ENCODE peak calls at places on chromosomes 6 and 20, in nine cellular contexts. One of them, this sample, is unnamed.

GRCh38 chr6:106128981-106129761 is 43.0 kb downstream of the PRDM1 start:
- DNase-seq in DND-41: no peak
- DNase-seq in fibroblast of lung: peak; percentile 76
- DNase-seq in H1: no peak
- DNase-seq in IMR-90: peak; percentile 84
- DNase-seq in K562: no peak
- DNase-seq in PC-9: peak; percentile 98
- DNase-seq in hepatocyte: peak; percentile 44
- DNase-seq in HCT116: no peak
- DNase-seq in this sample: no peak

GRCh38 chr6:134352786-134353480 is 35.0 kb upstream of the SGK1 start:
- DNase-seq in DND-41: peak; percentile 20
- DNase-seq in HCT116: no peak
- DNase-seq in IMR-90: peak; percentile 93
- DNase-seq in fibroblast of lung: peak; percentile 73
- DNase-seq in K562: no peak
- DNase-seq in PC-9: peak; percentile 33
- DNase-seq in hepatocyte: no peak
- DNase-seq in H1: no peak
- DNase-seq in this sample: peak; percentile 9

GRCh38 chr6:111725446-111726112 is 119.9 kb upstream of the TRAF3IP2 start:
- DNase-seq in K562: no peak
- DNase-seq in HCT116: no peak
- DNase-seq in DND-41: no peak
- DNase-seq in IMR-90: peak; percentile 32
- DNase-seq in H1: no peak
- DNase-seq in fibroblast of lung: no peak
- DNase-seq in PC-9: no peak
- DNase-seq in hepatocyte: no peak
- DNase-seq in this sample: no peak

GRCh38 chr20:47950103-47950502 is 164.8 kb upstream of the SULF2 start:
- DNase-seq in hepatocyte: peak; percentile 35
- DNase-seq in DND-41: peak; percentile 16
- DNase-seq in K562: peak; percentile 17
- DNase-seq in IMR-90: no peak
- DNase-seq in HCT116: no peak
- DNase-seq in H1: no peak
- DNase-seq in PC-9: peak; percentile 98
- DNase-seq in fibroblast of lung: no peak
- DNase-seq in this sample: no peak

GRCh38 chr6:165920896-165921671 is 246.6 kb downstream of the TBXT start:
- DNase-seq in hepatocyte: no peak
- DNase-seq in PC-9: no peak
- DNase-seq in fibroblast of lung: no peak
- DNase-seq in DND-41: no peak
- DNase-seq in H1: no peak
- DNase-seq in HCT116: no peak
- DNase-seq in K562: no peak
- DNase-seq in IMR-90: peak; percentile 72
- DNase-seq in this sample: no peak

GRCh38 chr6:13012271-13012670 is 295.7 kb downstream of the PHACTR1 start:
- DNase-seq in DND-41: no peak
- DNase-seq in H1: no peak
- DNase-seq in fibroblast of lung: no peak
- DNase-seq in HCT116: no peak
- DNase-seq in IMR-90: no peak
- DNase-seq in hepatocyte: no peak
- DNase-seq in K562: no peak
- DNase-seq in PC-9: peak; percentile 86
- DNase-seq in this sample: no peak

GRCh38 chr6:157300436-157300835 is 22.9 kb downstream of the TMEM242 start:
- DNase-seq in fibroblast of lung: no peak
- DNase-seq in hepatocyte: no peak
- DNase-seq in IMR-90: no peak
- DNase-seq in HCT116: no peak
- DNase-seq in K562: no peak
- DNase-seq in H1: no peak
- DNase-seq in PC-9: no peak
- DNase-seq in DND-41: no peak
- DNase-seq in this sample: no peak

GRCh38 chr6:131687022-131687421 is 14.2 kb downstream of the OR2A4 start:
- DNase-seq in PC-9: no peak
- DNase-seq in H1: no peak
- DNase-seq in IMR-90: peak; percentile 42
- DNase-seq in hepatocyte: no peak
- DNase-seq in DND-41: no peak
- DNase-seq in fibroblast of lung: no peak
- DNase-seq in HCT116: no peak
- DNase-seq in K562: no peak
- DNase-seq in this sample: no peak

DNA sequence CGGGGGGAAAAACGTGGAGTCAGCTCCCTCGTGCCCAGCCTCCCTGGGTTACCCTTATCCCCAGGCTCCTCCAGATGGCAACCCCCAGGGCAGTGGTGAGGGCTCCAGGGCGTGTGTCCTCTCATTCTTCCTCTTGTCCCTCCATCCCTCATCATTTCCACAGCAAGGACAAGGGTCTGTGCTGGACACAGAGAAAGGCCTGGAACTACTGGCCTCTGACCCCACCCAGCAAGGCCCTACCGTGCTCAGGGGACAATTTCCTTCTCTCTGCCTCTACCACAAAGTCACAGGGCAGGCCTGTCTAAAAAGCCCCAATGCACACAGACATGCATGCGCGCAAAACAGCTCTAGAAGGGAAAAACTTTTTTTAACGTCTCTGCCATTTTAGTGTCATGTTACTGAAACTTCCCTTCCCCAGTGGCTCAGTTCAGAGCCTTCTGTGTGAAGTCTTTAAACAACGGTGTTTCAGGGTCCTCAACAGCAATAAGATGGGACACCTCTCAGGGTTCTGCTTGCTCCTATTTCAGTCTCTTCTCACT is 1.1 kb upstream of the SLC35B2 start:
- DNase-seq in IMR-90: no peak
- DNase-seq in fibroblast of lung: no peak
- DNase-seq in hepatocyte: no peak
- DNase-seq in H1: no peak
- DNase-seq in HCT116: no peak
- DNase-seq in DND-41: no peak
- DNase-seq in PC-9: peak; percentile 31
- DNase-seq in K562: no peak
- DNase-seq in this sample: no peak
- H3K4me2 ChIP-seq in IMR-90: no peak overlapping the region
- H3K4me2 ChIP-seq in fibroblast of lung: no peak overlapping the region
- H3K4me2 ChIP-seq in hepatocyte: no peak overlapping the region
- H3K4me2 ChIP-seq in H1: peak overlapping the region; percentile 73
- H3K4me2 ChIP-seq in HCT116: peak overlapping the region; percentile 99
- H3K4me2 ChIP-seq in DND-41: peak overlapping the region; percentile 92
- H3K4me2 ChIP-seq in PC-9: no peak overlapping the region
- H3K4me2 ChIP-seq in K562: no peak overlapping the region
- H3K4me2 ChIP-seq in this sample: peak overlapping the region; percentile 99

DNA sequence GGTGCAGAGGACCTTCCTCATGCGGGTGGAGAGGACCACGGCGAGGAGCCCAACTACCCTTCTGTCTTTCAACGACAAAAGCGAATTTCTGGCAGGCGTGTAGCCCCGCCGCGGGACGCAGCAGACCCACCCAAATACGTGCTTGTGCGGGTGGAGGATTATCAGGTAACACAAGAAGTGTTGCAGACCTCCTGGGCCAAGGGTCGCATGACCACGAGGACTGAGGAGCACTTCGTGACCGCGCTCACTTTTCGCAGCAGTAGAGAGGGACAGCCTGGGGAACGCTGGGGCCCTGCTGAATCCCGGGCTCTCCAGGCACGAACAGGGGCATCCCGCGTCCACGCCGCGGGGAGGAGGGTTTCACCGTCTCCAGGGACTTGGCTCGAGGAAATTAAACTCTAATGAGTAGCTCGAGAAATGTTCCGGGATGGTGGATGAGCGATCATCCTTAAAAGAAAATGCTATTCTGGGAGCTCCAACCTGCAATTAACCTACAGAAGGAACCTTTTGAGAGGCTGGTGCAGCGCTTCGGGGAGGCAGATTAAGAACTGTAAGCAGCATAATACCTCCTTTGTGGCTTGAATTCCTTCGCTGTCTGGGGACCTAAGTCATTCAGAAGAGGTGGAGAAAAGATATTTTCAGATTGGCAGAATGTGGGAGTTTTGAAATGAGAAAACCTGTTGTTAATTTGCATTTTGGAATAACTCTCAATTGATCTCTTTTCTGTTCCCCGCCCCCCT is 828 bp downstream of the C6orf141 start:
- DNase-seq in IMR-90: no peak
- DNase-seq in PC-9: no peak
- DNase-seq in fibroblast of lung: no peak
- DNase-seq in hepatocyte: peak; percentile 38
- DNase-seq in HCT116: no peak
- DNase-seq in H1: peak; percentile 73
- DNase-seq in DND-41: no peak
- DNase-seq in K562: no peak
- DNase-seq in this sample: peak; percentile 90
- H3K4me2 ChIP-seq in IMR-90: peak overlapping the region; percentile 45
- H3K4me2 ChIP-seq in PC-9: peak overlapping the region; percentile 81
- H3K4me2 ChIP-seq in fibroblast of lung: peak overlapping the region; percentile 53
- H3K4me2 ChIP-seq in hepatocyte: peak overlapping the region; percentile 98
- H3K4me2 ChIP-seq in HCT116: peak overlapping the region; percentile 98
- H3K4me2 ChIP-seq in H1: peak overlapping the region; percentile 87
- H3K4me2 ChIP-seq in DND-41: no peak overlapping the region
- H3K4me2 ChIP-seq in K562: no peak overlapping the region
- H3K4me2 ChIP-seq in this sample: peak overlapping the region; percentile 95

GRCh38 chr6:169808608-169808967 is 57.2 kb downstream of the ERMARD start:
- DNase-seq in H1: peak; percentile 19
- DNase-seq in fibroblast of lung: no peak
- DNase-seq in hepatocyte: no peak
- DNase-seq in IMR-90: no peak
- DNase-seq in DND-41: no peak
- DNase-seq in HCT116: no peak
- DNase-seq in K562: no peak
- DNase-seq in PC-9: no peak
- DNase-seq in this sample: no peak

GRCh38 chr6:169811521-169812256 is 60.3 kb downstream of the ERMARD start:
- DNase-seq in K562: no peak
- DNase-seq in H1: no peak
- DNase-seq in HCT116: no peak
- DNase-seq in PC-9: no peak
- DNase-seq in DND-41: no peak
- DNase-seq in fibroblast of lung: no peak
- DNase-seq in IMR-90: no peak
- DNase-seq in hepatocyte: no peak
- DNase-seq in this sample: no peak

GRCh38 chr6:169809386-169809785 is 58.0 kb downstream of the ERMARD start:
- DNase-seq in DND-41: no peak
- DNase-seq in K562: no peak
- DNase-seq in fibroblast of lung: no peak
- DNase-seq in PC-9: no peak
- DNase-seq in IMR-90: no peak
- DNase-seq in hepatocyte: no peak
- DNase-seq in H1: peak; percentile 19
- DNase-seq in HCT116: no peak
- DNase-seq in this sample: no peak

GRCh38 chr6:169811072-169811471 is 59.6 kb downstream of the ERMARD start:
- DNase-seq in H1: no peak
- DNase-seq in PC-9: no peak
- DNase-seq in fibroblast of lung: no peak
- DNase-seq in K562: no peak
- DNase-seq in HCT116: no peak
- DNase-seq in DND-41: no peak
- DNase-seq in hepatocyte: peak; percentile 3
- DNase-seq in IMR-90: no peak
- DNase-seq in this sample: peak; percentile 51

DNA sequence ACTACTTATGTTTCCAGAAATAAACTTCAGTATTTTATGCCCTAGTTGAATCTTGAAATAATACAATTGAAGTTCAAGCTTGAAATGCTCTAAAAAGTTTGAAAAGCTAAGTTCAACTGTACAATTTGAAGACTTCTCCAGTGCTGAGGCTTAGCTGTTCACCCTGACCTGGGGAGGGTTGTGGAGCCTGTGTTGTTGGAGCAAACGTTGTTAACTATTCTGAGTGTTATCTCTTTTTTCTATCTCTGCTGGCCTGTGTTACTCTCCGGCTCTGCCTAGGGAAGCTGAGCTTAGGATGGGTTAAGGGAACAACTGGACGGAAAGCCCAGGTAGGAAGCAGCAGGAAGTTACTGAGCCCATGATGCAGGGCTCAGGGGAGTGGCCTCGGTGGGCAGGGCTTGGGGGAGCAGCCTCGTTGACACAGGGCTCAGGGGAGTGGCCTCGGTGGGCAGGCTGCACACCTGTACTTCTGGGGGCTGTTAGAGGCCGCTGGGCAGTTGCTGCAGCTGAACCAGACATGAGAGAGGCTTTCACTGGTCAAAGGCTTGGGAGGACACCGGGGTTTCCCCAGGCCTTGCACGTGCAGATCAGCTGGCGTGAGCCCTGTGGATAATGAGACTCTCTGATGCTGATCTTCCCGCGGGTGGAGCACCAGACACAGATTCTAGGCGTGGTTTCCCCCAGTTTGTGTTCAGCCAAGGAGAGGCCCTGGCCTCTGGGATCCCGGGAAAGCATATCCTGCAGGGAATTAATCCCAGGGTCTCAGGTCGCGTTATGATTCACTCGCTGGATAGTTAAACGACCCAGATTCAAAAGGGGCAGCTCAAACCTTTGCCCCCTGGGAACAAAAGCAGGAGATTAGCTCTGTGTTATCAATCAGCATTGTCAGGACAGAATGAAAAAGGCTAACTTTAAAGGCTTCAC is 58.9 kb downstream of the ERMARD start:
- DNase-seq in K562: no peak
- DNase-seq in IMR-90: no peak
- DNase-seq in HCT116: peak; percentile 23
- DNase-seq in fibroblast of lung: no peak
- DNase-seq in DND-41: no peak
- DNase-seq in hepatocyte: peak; percentile 77
- DNase-seq in H1: peak; percentile 76
- DNase-seq in PC-9: no peak
- DNase-seq in this sample: peak; percentile 79
- H3K4me2 ChIP-seq in K562: no peak overlapping the region
- H3K4me2 ChIP-seq in IMR-90: no peak overlapping the region
- H3K4me2 ChIP-seq in HCT116: peak overlapping the region; percentile 51
- H3K4me2 ChIP-seq in fibroblast of lung: no peak overlapping the region
- H3K4me2 ChIP-seq in DND-41: no peak overlapping the region
- H3K4me2 ChIP-seq in hepatocyte: peak overlapping the region; percentile 51
- H3K4me2 ChIP-seq in H1: peak overlapping the region; percentile 31
- H3K4me2 ChIP-seq in PC-9: no peak overlapping the region
- H3K4me2 ChIP-seq in this sample: peak overlapping the region; percentile 64

DNA sequence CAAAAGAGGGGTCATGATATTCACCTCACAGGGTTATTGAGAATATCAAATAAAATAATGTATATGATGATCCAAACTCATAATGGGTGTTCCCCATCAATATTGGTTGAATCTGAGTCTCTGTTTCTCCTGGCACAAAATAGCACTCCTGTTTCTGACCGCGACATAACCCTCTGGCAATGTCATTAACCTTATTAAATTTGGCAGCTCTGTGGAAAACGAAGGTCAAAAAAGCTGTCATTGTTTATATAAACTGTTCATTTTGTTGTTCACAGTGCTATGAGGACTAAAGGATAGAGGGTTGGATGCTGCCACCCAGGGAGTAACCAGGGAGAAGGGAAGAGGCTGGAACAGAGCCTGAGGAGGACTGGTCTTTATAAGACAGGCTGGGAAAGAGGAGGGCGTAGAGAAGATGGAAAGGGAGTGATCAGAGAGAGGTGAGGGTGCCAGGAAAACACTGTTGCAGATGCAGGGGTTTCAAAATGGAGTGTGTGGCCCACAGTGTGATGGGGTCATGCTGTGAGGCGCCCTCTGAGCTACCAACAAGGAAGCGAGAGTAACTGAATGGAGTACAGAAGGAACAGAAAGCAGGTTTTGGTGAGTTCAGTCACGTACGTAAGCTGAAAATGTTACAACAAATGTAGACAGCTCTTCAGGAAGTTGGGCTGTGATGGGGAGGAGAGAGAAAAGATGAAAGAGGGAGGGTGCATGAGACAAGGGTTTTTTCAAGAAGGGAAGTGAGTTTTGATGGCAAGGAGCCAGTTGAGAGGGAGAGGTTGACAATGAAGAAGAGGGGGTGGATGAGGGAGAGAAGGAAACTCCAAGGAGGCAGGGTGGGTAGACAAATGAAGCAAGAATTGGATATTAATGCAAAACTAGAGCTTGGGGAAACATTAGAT is 251.6 kb upstream of the TAB2 start:
- DNase-seq in DND-41: peak; percentile 84
- DNase-seq in hepatocyte: no peak
- DNase-seq in HCT116: no peak
- DNase-seq in K562: no peak
- DNase-seq in fibroblast of lung: no peak
- DNase-seq in IMR-90: no peak
- DNase-seq in PC-9: no peak
- DNase-seq in H1: no peak
- DNase-seq in this sample: no peak
- H3K4me2 ChIP-seq in DND-41: peak overlapping the region; percentile 66
- H3K4me2 ChIP-seq in hepatocyte: peak overlapping the region; percentile 15
- H3K4me2 ChIP-seq in HCT116: no peak overlapping the region
- H3K4me2 ChIP-seq in K562: no peak overlapping the region
- H3K4me2 ChIP-seq in fibroblast of lung: no peak overlapping the region
- H3K4me2 ChIP-seq in IMR-90: no peak overlapping the region
- H3K4me2 ChIP-seq in PC-9: no peak overlapping the region
- H3K4me2 ChIP-seq in H1: no peak overlapping the region
- H3K4me2 ChIP-seq in this sample: no peak overlapping the region